ENCODE peak calls at places on chromosomes 4 and X, in six cellular contexts. I is neuronal stem cell, M is IMR-90, K is H9, N is H1, L is trophoblast cell. A is an unnamed sample.
A peak's percentile ranks its signal among the peaks of the same experiment; 100 is the strongest.

GRCh38 chr4:176422511-176422910 is 102.7 kb downstream of the SPCS3 start:
- DNase-seq in I (no peak), M (no peak), K (no peak), N (no peak), L (no peak), A (no peak)

GRCh38 chr4:112109455-112110425 is 35.5 kb upstream of the FAM241A start:
- DNase-seq in I (no peak), M (peak; percentile 44), K (no peak), N (no peak), L (no peak), A (peak; percentile 45)

GRCh38 chr4:83083925-83084475 is 30.5 kb downstream of the PLAC8 start:
- DNase-seq in I (no peak), M (no peak), K (no peak), N (no peak), L (peak; percentile 34), A (no peak)

GRCh38 chr4:112523008-112523440 is 7.0 kb upstream of the NEUROG2 start:
- DNase-seq in I (peak; percentile 59), M (peak; percentile 66), K (peak; percentile 85), N (peak; percentile 82), L (peak; percentile 51), A (peak; percentile 33)

GRCh38 chrX:47745386-47745785 is 86.4 kb upstream of the UXT start:
- DNase-seq in I (no peak), M (no peak), K (no peak), N (no peak), L (peak; percentile 2), A (peak; percentile 21)

GRCh38 chr4:8239661-8240060 is 29.9 kb upstream of the HTRA3 start:
- DNase-seq in I (no peak), M (no peak), K (no peak), N (no peak), L (no peak), A (no peak)

GRCh38 chrX:2261838-2262678 is 238.7 kb downstream of the DHRSX start:
- DNase-seq in I (no peak), M (peak; percentile 8), K (no peak), N (no peak), L (no peak), A (no peak)

GRCh38 chr4:13543648-13544555 is at the start of gene NKX3-2:
- DNase-seq in I (no peak), M (peak; percentile 20), K (no peak), N (peak; percentile 78), L (peak; percentile 36), A (peak; percentile 59)

GRCh38 chr4:1285790-1286553 is 3.7 kb upstream of the MAEA start:
- DNase-seq in I (no peak), M (peak; percentile 9), K (peak; percentile 89), N (no peak), L (peak; percentile 18), A (peak; percentile 74)

GRCh38 chr4:46390353-46391058 is 578 bp upstream of the GABRA2 start:
- DNase-seq in I (peak; percentile 27), M (no peak), K (peak; percentile 32), N (no peak), L (no peak), A (peak; percentile 55)

GRCh38 chr4:183260491-183261151 is 59.5 kb downstream of the CLDN22 start:
- DNase-seq in I (no peak), M (no peak), K (no peak), N (no peak), L (no peak), A (no peak)

GRCh38 chr4:140300271-140300970 is 73.0 kb upstream of the SCOC start:
- DNase-seq in I (no peak), M (peak; percentile 87), K (peak; percentile 2), N (peak; percentile 40), L (peak; percentile 40), A (peak; percentile 69)

GRCh38 chrX:2272337-2272736 is 228.4 kb downstream of the DHRSX start:
- DNase-seq in I (peak; percentile 84), M (no peak), K (no peak), N (no peak), L (no peak), A (no peak)

GRCh38 chrX:21781525-21781924 is 23.6 kb upstream of the SMPX start:
- DNase-seq in I (no peak), M (peak; percentile 1), K (no peak), N (no peak), L (no peak), A (no peak)

GRCh38 chrX:48496660-48497059 is 12.1 kb upstream of the PORCN start:
- DNase-seq in I (no peak), M (peak; percentile 33), K (no peak), N (no peak), L (no peak), A (no peak)

GRCh38 chrX:103919336-103919682 is 43.1 kb upstream of the TMSB15B start:
- DNase-seq in I (no peak), M (peak; percentile 51), K (no peak), N (no peak), L (peak; percentile 25), A (peak; percentile 54)

GRCh38 chrX:45849261-45849660 is 648.6 kb upstream of the DIPK2B start:
- DNase-seq in I (no peak), M (peak; percentile 86), K (no peak), N (no peak), L (peak; percentile 30), A (peak; percentile 74)

GRCh38 chrX:111348363-111348927 is 63.5 kb downstream of the DCX start:
- DNase-seq in I (no peak), M (no peak), K (no peak), N (no peak), L (no peak), A (no peak)

GRCh38 chr4:15131551-15131950 is 129.3 kb downstream of the CPEB2 start:
- DNase-seq in I (no peak), M (no peak), K (no peak), N (no peak), L (peak; percentile 68), A (no peak)

GRCh38 chr4:8853249-8853648 is 18.4 kb downstream of the HMX1 start:
- DNase-seq in I (no peak), M (no peak), K (no peak), N (no peak), L (no peak), A (no peak)

GRCh38 chr4:184802203-184803015 is 23.4 kb downstream of the ACSL1 start:
- DNase-seq in I (no peak), M (peak; percentile 16), K (no peak), N (no peak), L (no peak), A (peak; percentile 36)

GRCh38 chr4:89863533-89863932 is 26.6 kb upstream of the SNCA start:
- DNase-seq in I (no peak), M (no peak), K (no peak), N (no peak), L (no peak), A (no peak)

GRCh38 chrX:68193786-68194185 is 239.5 kb downstream of the OPHN1 start:
- DNase-seq in I (no peak), M (no peak), K (no peak), N (no peak), L (peak; percentile 30), A (no peak)

GRCh38 chr4:16608123-16608522 is 290.3 kb downstream of the LDB2 start:
- DNase-seq in I (no peak), M (peak; percentile 16), K (no peak), N (no peak), L (no peak), A (no peak)

GRCh38 chrX:68488657-68489056 is 10.2 kb upstream of the YIPF6 start:
- DNase-seq in I (no peak), M (no peak), K (no peak), N (no peak), L (no peak), A (no peak)

GRCh38 chrX:10186355-10186754 is 29.6 kb downstream of the CLCN4 start:
- DNase-seq in I (no peak), M (no peak), K (no peak), N (no peak), L (no peak), A (no peak)

GRCh38 chr4:7139167-7139979 is 53.0 kb upstream of the SORCS2 start:
- DNase-seq in I (no peak), M (no peak), K (no peak), N (no peak), L (no peak), A (no peak)

GRCh38 chrX:85419293-85419692 is 39.8 kb upstream of the POF1B start:
- DNase-seq in I (no peak), M (no peak), K (no peak), N (no peak), L (peak; percentile 1), A (no peak)

GRCh38 chr4:114479595-114479994 is 119.0 kb upstream of the UGT8 start:
- DNase-seq in I (no peak), M (no peak), K (no peak), N (no peak), L (no peak), A (no peak)

GRCh38 chr4:94610140-94610539 is 147.6 kb upstream of the BMPR1B start:
- DNase-seq in I (no peak), M (no peak), K (no peak), N (no peak), L (no peak), A (no peak)

DNA sequence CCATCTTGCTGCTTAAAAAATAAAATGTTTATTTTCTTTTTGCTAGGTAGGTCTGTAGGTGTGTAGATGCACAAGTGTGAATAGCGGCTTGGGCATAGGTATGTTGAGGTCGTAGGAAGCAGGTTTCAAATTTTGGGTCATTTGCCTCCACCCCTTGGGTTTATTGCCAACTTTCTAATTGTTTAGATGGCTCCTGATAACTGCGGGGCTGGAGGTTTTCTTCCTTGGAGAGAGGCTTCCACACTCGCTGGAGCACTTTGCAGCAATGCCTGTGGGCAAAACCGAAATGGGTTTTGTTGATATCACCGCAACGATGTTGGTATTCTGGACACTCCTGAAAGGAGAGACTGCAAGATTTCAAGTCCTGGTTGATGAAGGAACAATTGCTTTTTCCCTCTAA is 3.9 kb upstream of the POU4F2 start:
- DNase-seq in I (no peak), M (no peak), K (no peak), N (no peak), L (no peak), A (no peak)
- H4K91ac ChIP-seq in I (no peak overlapping the region), M (no peak overlapping the region), K (no peak overlapping the region), N (no peak overlapping the region), L (no peak overlapping the region), A (no peak overlapping the region)

DNA sequence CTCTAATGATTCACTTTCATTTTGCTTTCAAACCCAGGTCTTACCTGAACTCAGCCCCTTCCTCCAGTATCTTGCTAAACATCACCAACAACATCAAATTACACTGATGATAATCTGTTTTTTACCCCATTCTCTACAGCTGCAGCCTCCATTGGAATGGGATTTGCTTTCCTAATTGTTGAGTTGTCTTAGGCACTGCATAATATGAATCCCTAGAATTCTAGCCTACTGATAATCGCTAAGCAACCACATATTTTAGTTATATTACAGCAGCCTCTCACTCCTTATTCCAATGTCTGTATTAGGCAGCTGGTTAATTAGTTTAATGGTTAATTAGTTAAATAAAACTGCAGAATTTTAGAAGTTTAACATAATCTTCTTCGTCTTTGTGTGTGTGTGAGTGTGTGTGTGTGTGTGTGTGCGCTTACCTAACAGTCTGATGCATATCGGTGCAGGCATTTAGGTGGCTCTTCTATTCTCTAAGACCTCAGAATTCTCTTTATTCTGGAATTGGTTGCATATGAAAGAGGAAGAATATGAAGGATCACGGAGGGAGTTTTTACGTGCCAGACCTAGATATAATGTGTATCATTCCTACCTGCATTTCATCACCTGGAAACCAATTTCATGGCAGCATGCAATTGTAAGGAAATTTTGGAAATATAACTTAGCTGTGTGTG is 5.3 kb upstream of the COMMD8 start:
- DNase-seq in I (no peak), M (peak; percentile 66), K (no peak), N (no peak), L (peak; percentile 97), A (peak; percentile 26)
- H3K4me1 ChIP-seq in I (peaks cover 5% of the 10 kb centered on the region), M (peaks cover 5% of the 10 kb centered on the region), K (no peaks in the 10 kb centered on the region), N (peaks cover 2% of the 10 kb centered on the region), L (peaks cover 8% of the 10 kb centered on the region), A (no peaks in the 10 kb centered on the region)

GRCh38 chr4:71029504-71029903 is 36.1 kb downstream of the DCK start:
- DNase-seq in I (no peak), M (no peak), K (no peak), N (no peak), L (no peak), A (no peak)
- H4K91ac ChIP-seq in I (no peak overlapping the region), M (no peak overlapping the region), K (no peak overlapping the region), N (no peak overlapping the region), L (no peak overlapping the region), A (no peak overlapping the region)

GRCh38 chr4:120692964-120693363 is 229.6 kb downstream of the PRDM5 start:
- DNase-seq in I (no peak), M (peak; percentile 93), K (no peak), N (no peak), L (peak; percentile 69), A (peak; percentile 95)
- H3K4me1 ChIP-seq in I (peaks cover under 1% of the 10 kb centered on the region), M (no peaks in the 10 kb centered on the region), K (no peaks in the 10 kb centered on the region), N (no peaks in the 10 kb centered on the region), L (no peaks in the 10 kb centered on the region), A (no peaks in the 10 kb centered on the region)